ENCODE peak calls at places on chromosomes 6 and 20, in four cellular contexts. One of them, this sample, is unnamed.

GRCh38 chr20:64121586-64121985 is 14.2 kb upstream of the NPBWR2 start:
- DNase-seq in T-helper 9 cell: no peak
- DNase-seq in OCI-LY7: no peak
- DNase-seq in hypothalamus: no peak
- DNase-seq in this sample: no peak

GRCh38 chr20:49690899-49691620 is 22.6 kb downstream of the B4GALT5 start:
- DNase-seq in T-helper 9 cell: no peak
- DNase-seq in OCI-LY7: no peak
- DNase-seq in hypothalamus: no peak
- DNase-seq in this sample: peak

GRCh38 chr20:23857954-23858565 is 21.5 kb downstream of the CST5 start:
- DNase-seq in T-helper 9 cell: no peak
- DNase-seq in OCI-LY7: no peak
- DNase-seq in hypothalamus: no peak
- DNase-seq in this sample: no peak

GRCh38 chr6:43702522-43703440 is 15.2 kb upstream of the MRPS18A start:
- DNase-seq in T-helper 9 cell: no peak
- DNase-seq in OCI-LY7: peak
- DNase-seq in hypothalamus: no peak
- DNase-seq in this sample: peak

GRCh38 chr20:57747889-57748456 is 38.2 kb upstream of the PMEPA1 start:
- DNase-seq in T-helper 9 cell: no peak
- DNase-seq in OCI-LY7: no peak
- DNase-seq in hypothalamus: no peak
- DNase-seq in this sample: no peak

GRCh38 chr20:46073443-46073842 is 16.3 kb downstream of the NCOA5 start:
- DNase-seq in T-helper 9 cell: no peak
- DNase-seq in OCI-LY7: no peak
- DNase-seq in hypothalamus: no peak
- DNase-seq in this sample: no peak

GRCh38 chr6:137904822-137905617 is 38.0 kb downstream of the TNFAIP3 start:
- DNase-seq in T-helper 9 cell: peak
- DNase-seq in OCI-LY7: peak
- DNase-seq in hypothalamus: no peak
- DNase-seq in this sample: peak

GRCh38 chr20:17679786-17680127 is 2.3 kb downstream of the RRBP1 start:
- DNase-seq in T-helper 9 cell: no peak
- DNase-seq in OCI-LY7: no peak
- DNase-seq in hypothalamus: no peak
- DNase-seq in this sample: peak

GRCh38 chr6:397056-397455 is 5.5 kb downstream of the IRF4 start:
- DNase-seq in T-helper 9 cell: no peak
- DNase-seq in OCI-LY7: no peak
- DNase-seq in hypothalamus: no peak
- DNase-seq in this sample: no peak

GRCh38 chr6:54291738-54292137 is 16.5 kb upstream of the TINAG start:
- DNase-seq in T-helper 9 cell: no peak
- DNase-seq in OCI-LY7: no peak
- DNase-seq in hypothalamus: no peak
- DNase-seq in this sample: peak

GRCh38 chr6:147040041-147040440 is 164.2 kb upstream of the STXBP5 start:
- DNase-seq in T-helper 9 cell: no peak
- DNase-seq in OCI-LY7: no peak
- DNase-seq in hypothalamus: no peak
- DNase-seq in this sample: no peak

GRCh38 chr6:18265099-18265372 is 706 bp upstream of the DEK start:
- DNase-seq in T-helper 9 cell: no peak
- DNase-seq in OCI-LY7: peak
- DNase-seq in hypothalamus: no peak
- DNase-seq in this sample: no peak

GRCh38 chr20:36744764-36745191 is 1.1 kb downstream of the NDRG3 start:
- DNase-seq in T-helper 9 cell: no peak
- DNase-seq in OCI-LY7: no peak
- DNase-seq in hypothalamus: no peak
- DNase-seq in this sample: no peak

GRCh38 chr6:100633096-100633766 is 168.5 kb upstream of the SIM1 start:
- DNase-seq in T-helper 9 cell: no peak
- DNase-seq in OCI-LY7: no peak
- DNase-seq in hypothalamus: no peak
- DNase-seq in this sample: peak

GRCh38 chr6:168925671-168926070 is 328.0 kb downstream of the THBS2 start:
- DNase-seq in T-helper 9 cell: no peak
- DNase-seq in OCI-LY7: no peak
- DNase-seq in hypothalamus: no peak
- DNase-seq in this sample: no peak

GRCh38 chr20:50980851-50981713 is 22.5 kb downstream of the MOCS3 start:
- DNase-seq in T-helper 9 cell: peak
- DNase-seq in OCI-LY7: peak
- DNase-seq in hypothalamus: no peak
- DNase-seq in this sample: peak

GRCh38 chr6:30325150-30325872 is 1.4 kb upstream of the TRIM39 start:
- DNase-seq in T-helper 9 cell: no peak
- DNase-seq in OCI-LY7: peak
- DNase-seq in hypothalamus: no peak
- DNase-seq in this sample: peak